ENCODE peak calls at places on chromosomes 16 and 17, in four cellular contexts. W is ecto neural progenitor cell, K is nucleus accumbens, J is HTR-8/SVneo. V is an unnamed sample.

GRCh38 chr17:50817142-50817751 is 18.1 kb upstream of the WFIKKN2 start:
- DNase-seq in K (peak; percentile 3), J (peak; percentile 70), W (no peak), V (peak; percentile 45)

GRCh38 chr17:36133629-36134259 is 30.1 kb downstream of the CCL4 start:
- DNase-seq in J (no peak), K (no peak), W (no peak), V (no peak)

GRCh38 chr17:64331946-64332493 is 58.6 kb downstream of the PECAM1 start:
- DNase-seq in J (no peak), W (no peak), K (no peak), V (no peak)

GRCh38 chr17:38922538-38923291 is 2.7 kb upstream of the LASP1NB start:
- DNase-seq in W (peak; percentile 72), K (no peak), J (peak; percentile 39), V (no peak)

GRCh38 chr17:73323622-73324455 is 12.0 kb upstream of the CDC42EP4 start:
- DNase-seq in W (no peak), K (no peak), J (no peak), V (no peak)

GRCh38 chr16:82881517-82881916 is 254.7 kb downstream of the CDH13 start:
- DNase-seq in W (no peak), J (no peak), K (no peak), V (no peak)

GRCh38 chr17:81553018-81553615 is 964 bp upstream of the FAAP100 start:
- DNase-seq in W (peak; percentile 92), K (peak; percentile 76), J (peak; percentile 83), V (no peak)

GRCh38 chr16:78792952-78793351 is 693.5 kb downstream of the WWOX start:
- DNase-seq in K (no peak), J (no peak), W (no peak), V (no peak)

GRCh38 chr17:511833-512251 is 159.2 kb upstream of the RPH3AL start:
- DNase-seq in J (no peak), W (no peak), K (no peak), V (no peak)

GRCh38 chr16:87705780-87706277 is 60.0 kb downstream of the KLHDC4 start:
- DNase-seq in W (no peak), J (no peak), K (peak; percentile 53), V (no peak)

GRCh38 chr16:89295915-89296314 is 78.4 kb downstream of the ZNF778 start:
- DNase-seq in W (no peak), J (no peak), K (no peak), V (no peak)

GRCh38 chr17:48513097-48513496 is 17.7 kb downstream of the HOXB1 start:
- DNase-seq in J (no peak), W (no peak), K (no peak), V (no peak)

GRCh38 chr17:32627233-32628008 is 140.6 kb downstream of the CDK5R1 start:
- DNase-seq in W (peak; percentile 65), J (no peak), K (peak; percentile 80), V (no peak)

GRCh38 chr17:2883544-2884203 is 87.4 kb downstream of the RAP1GAP2 start:
- DNase-seq in K (no peak), W (no peak), J (peak; percentile 77), V (no peak)

GRCh38 chr17:1783834-1784611 is 22.2 kb downstream of the SERPINF1 start:
- DNase-seq in J (peak; percentile 51), W (no peak), K (peak; percentile 18), V (no peak)

GRCh38 chr16:57579361-57579665 is 36.9 kb downstream of the ADGRG5 start:
- DNase-seq in W (no peak), K (no peak), J (no peak), V (no peak)

GRCh38 chr16:79540825-79541595 is 59.5 kb downstream of the MAF start:
- DNase-seq in K (no peak), J (no peak), W (no peak), V (no peak)

GRCh38 chr16:11903906-11904305 is 11.8 kb downstream of the GSPT1 start:
- DNase-seq in K (no peak), J (no peak), W (no peak), V (no peak)

GRCh38 chr17:72751746-72752145 is 340.7 kb downstream of the SLC39A11 start:
- DNase-seq in W (no peak), J (no peak), K (peak; percentile 21), V (no peak)

GRCh38 chr16:78705694-78706093 is 606.2 kb downstream of the WWOX start:
- DNase-seq in W (no peak), K (no peak), J (no peak), V (no peak)

GRCh38 chr17:4679652-4680051 is 24.3 kb downstream of the PELP1 start:
- DNase-seq in J (peak; percentile 48), W (no peak), K (no peak), V (no peak)

GRCh38 chr16:89322381-89323119 is 105.0 kb downstream of the ZNF778 start:
- DNase-seq in J (peak; percentile 73), K (no peak), W (peak; percentile 65), V (no peak)

GRCh38 chr17:9576521-9577401 is at the start of gene CFAP52:
- DNase-seq in W (peak; percentile 93), K (peak; percentile 84), J (peak; percentile 79), V (peak; percentile 42)

GRCh38 chr17:42290577-42290976 is 2.3 kb downstream of the STAT5A start:
- DNase-seq in W (no peak), K (no peak), J (no peak), V (no peak)

GRCh38 chr17:8189041-8189710 is 804 bp downstream of the BORCS6 start:
- DNase-seq in J (no peak), K (no peak), W (peak; percentile 73), V (no peak)

GRCh38 chr16:65965632-65966031 is 400.9 kb upstream of the CDH5 start:
- DNase-seq in W (no peak), K (no peak), J (no peak), V (no peak)

GRCh38 chr17:49928126-49928800 is 40.7 kb upstream of the DLX4 start:
- DNase-seq in K (no peak), W (no peak), J (no peak), V (no peak)

GRCh38 chr17:16215965-16216316 is 607 bp upstream of the NCOR1 start:
- DNase-seq in J (no peak), W (no peak), K (no peak), V (peak; percentile 30)

V was measured in activated CD8-positive, alpha-beta memory T cell treated with anti-CD3 and anti-CD28 coated beads for 48 hours.